ENCODE peak calls at places on chromosome 13, in six cellular contexts. W is effector memory CD4-positive, alpha-beta T cell; C is adipocyte; E is ovary; J is cardiac muscle cell; P is uterus. X is an unnamed sample.

GRCh38 chr13:78404961-78405360 is 198.4 kb downstream of the POU4F1 start:
- DNase-seq in W (no peak), C (no peak), E (no peak), J (no peak), P (no peak), X (no peak)

GRCh38 chr13:60654405-60654804 is 257.4 kb downstream of the TDRD3 start:
- DNase-seq in W (no peak), C (peak; percentile 35), E (no peak), J (peak; percentile 62), P (no peak), X (no peak)

GRCh38 chr13:34076943-34077703 is 259.2 kb downstream of the RFC3 start:
- DNase-seq in W (no peak), C (peak; percentile 74), E (no peak), J (peak; percentile 10), P (no peak), X (no peak)

GRCh38 chr13:52767949-52768516 is 28.4 kb upstream of the CNMD start:
- DNase-seq in W (no peak), C (no peak), E (no peak), J (no peak), P (no peak), X (no peak)

GRCh38 chr13:99422556-99423220 is 78.6 kb upstream of the TM9SF2 start:
- DNase-seq in W (no peak), C (no peak), E (no peak), J (no peak), P (no peak), X (no peak)

GRCh38 chr13:39451860-39452301 is 151.1 kb downstream of the LHFPL6 start:
- DNase-seq in W (no peak), C (peak; percentile 31), E (peak; percentile 37), J (peak; percentile 27), P (peak; percentile 24), X (no peak)

GRCh38 chr13:25067054-25067453 is 28.9 kb upstream of the PABPC3 start:
- DNase-seq in W (no peak), C (no peak), E (no peak), J (no peak), P (no peak), X (no peak)

GRCh38 chr13:44879452-44880058 is 109.7 kb downstream of the NUFIP1 start:
- DNase-seq in W (no peak), C (peak; percentile 56), E (no peak), J (no peak), P (no peak), X (no peak)

GRCh38 chr13:48235100-48235813 is 2.3 kb downstream of the ITM2B start:
- DNase-seq in W (no peak), C (peak; percentile 69), E (no peak), J (peak; percentile 52), P (no peak), X (no peak)

GRCh38 chr13:99992376-99992775 is 10.8 kb downstream of the ZIC2 start:
- DNase-seq in W (no peak), C (no peak), E (no peak), J (no peak), P (no peak), X (no peak)

GRCh38 chr13:28423010-28423409 is 71.9 kb downstream of the FLT1 start:
- DNase-seq in W (no peak), C (no peak), E (no peak), J (no peak), P (no peak), X (no peak)

GRCh38 chr13:77113496-77113895 is 86.5 kb upstream of the FBXL3 start:
- DNase-seq in W (no peak), C (peak; percentile 32), E (no peak), J (no peak), P (no peak), X (no peak)

GRCh38 chr13:45048890-45049407 is 59.6 kb downstream of the GPALPP1 start:
- DNase-seq in W (no peak), C (no peak), E (no peak), J (no peak), P (no peak), X (no peak)

GRCh38 chr13:95180513-95181245 is 120.6 kb downstream of the ABCC4 start:
- DNase-seq in W (no peak), C (peak; percentile 14), E (no peak), J (peak; percentile 49), P (no peak), X (no peak)
- H3K9me3 ChIP-seq in W (no peaks in the 10 kb centered on the region), C (no peaks in the 10 kb centered on the region), E (no peaks in the 10 kb centered on the region), J (no peaks in the 10 kb centered on the region), P (no peaks in the 10 kb centered on the region), X (no peaks in the 10 kb centered on the region)

GRCh38 chr13:19062801-19063200 is 118.8 kb downstream of the TUBA3C start:
- DNase-seq in W (no peak), C (no peak), E (no peak), J (no peak), P (no peak), X (no peak)
- H3K9me3 ChIP-seq in W (no peaks in the 10 kb centered on the region), C (peaks cover 8% of the 10 kb centered on the region), E (no peaks in the 10 kb centered on the region), J (no peaks in the 10 kb centered on the region), P (no peaks in the 10 kb centered on the region), X (no peaks in the 10 kb centered on the region)

DNA sequence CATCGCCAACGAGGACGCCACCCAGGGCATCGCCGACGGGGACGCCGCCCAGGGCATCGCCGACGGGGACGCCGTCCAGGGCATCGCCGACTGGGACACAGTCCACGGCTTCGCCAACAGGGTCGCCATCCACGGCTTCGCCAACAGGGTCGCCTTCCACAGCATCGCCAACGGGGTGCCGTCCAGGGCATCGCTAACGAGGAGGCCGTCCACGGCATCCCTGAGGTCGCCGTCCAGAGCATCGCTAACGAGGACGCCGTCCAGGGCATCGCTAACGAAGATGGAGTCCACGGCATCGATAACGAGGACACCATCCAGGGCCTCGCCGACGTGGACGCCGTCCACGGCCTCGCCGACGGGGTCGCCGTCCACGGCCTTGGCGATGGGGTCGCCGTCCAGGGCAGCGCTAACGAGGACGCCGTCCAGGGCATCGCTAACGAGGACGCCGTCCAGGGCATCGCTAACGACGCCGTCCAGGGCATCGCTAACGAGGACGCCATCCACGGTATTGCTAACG is 947.8 kb downstream of the TUBA3C start:
- DNase-seq in W (no peak), C (no peak), E (no peak), J (no peak), P (no peak), X (no peak)
- H3K9me3 ChIP-seq in W (no peaks in the 10 kb centered on the region), C (no peaks in the 10 kb centered on the region), E (no peaks in the 10 kb centered on the region), J (no peaks in the 10 kb centered on the region), P (no peaks in the 10 kb centered on the region), X (no peaks in the 10 kb centered on the region)

GRCh38 chr13:90307136-90307535 is 1040.4 kb upstream of the MIR17HG start:
- DNase-seq in W (no peak), C (no peak), E (no peak), J (no peak), P (no peak), X (no peak)

GRCh38 chr13:90302113-90302512 is 1045.4 kb upstream of the MIR17HG start:
- DNase-seq in W (no peak), C (peak; percentile 46), E (no peak), J (no peak), P (no peak), X (no peak)

GRCh38 chr13:90308249-90308648 is 1039.2 kb upstream of the MIR17HG start:
- DNase-seq in W (no peak), C (no peak), E (no peak), J (no peak), P (no peak), X (no peak)

GRCh38 chr13:90300015-90300414 is 1047.5 kb upstream of the MIR17HG start:
- DNase-seq in W (no peak), C (no peak), E (no peak), J (no peak), P (no peak), X (no peak)

DNA sequence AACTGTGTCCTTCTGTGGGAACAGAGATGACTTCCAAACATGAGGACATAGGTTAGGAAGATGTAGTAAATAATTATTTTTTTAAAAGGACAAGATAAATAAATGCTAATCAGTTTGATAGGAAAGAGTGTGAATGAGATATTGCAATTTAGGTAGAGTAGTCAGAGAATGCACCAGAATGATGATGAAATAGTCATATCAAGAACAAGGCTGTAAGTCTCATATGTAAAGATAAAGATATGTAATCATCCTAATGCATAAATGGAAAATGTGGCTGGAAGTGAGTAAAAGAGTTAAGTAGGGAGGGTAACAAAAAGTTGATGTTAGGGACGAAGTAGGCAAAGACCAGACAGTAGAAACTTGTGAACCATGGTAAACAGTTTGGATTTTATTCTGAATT is 1041.7 kb upstream of the MIR17HG start:
- DNase-seq in W (no peak), C (no peak), E (no peak), J (no peak), P (no peak), X (no peak)
- H3K9me3 ChIP-seq in W (no peaks in the 10 kb centered on the region), C (no peaks in the 10 kb centered on the region), E (no peaks in the 10 kb centered on the region), J (no peaks in the 10 kb centered on the region), P (no peaks in the 10 kb centered on the region), X (no peaks in the 10 kb centered on the region)

DNA sequence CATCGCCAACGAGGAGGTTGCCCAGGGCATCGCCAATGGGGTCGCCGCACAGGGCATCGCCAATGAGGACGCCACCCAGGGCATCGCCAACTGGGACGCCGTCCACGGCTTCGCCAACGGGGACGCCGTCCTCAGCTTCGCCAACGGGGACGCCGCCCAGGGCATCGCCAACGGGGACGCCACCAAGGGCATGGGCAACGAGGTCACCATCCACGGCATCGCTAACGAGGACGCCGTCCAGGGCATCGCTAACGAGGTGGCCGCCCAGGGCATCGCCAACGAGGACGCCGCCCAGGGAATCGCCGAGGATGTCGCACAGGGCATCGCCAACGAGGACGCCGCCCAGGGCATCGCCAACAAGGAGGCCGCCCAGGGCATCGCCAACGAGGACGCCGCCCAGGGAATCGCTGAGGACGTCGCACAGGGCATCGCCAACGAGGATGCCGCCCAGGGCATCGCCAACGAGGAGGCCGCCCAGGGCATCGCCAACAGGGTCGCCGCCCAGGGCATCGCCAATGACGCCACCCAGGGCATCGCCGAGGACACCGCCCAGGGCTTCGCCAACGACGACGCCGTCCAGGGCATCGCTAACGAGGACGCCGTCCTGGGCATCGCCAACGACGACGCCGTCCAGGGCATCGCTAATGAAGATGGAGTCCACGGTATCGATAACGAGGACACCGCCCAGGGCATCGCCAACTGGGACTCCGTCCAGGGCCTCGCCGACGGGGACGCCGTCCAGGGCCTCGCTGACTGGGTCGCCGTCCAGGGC is 945.7 kb downstream of the TUBA3C start:
- DNase-seq in W (no peak), C (no peak), E (no peak), J (no peak), P (no peak), X (no peak)
- H3K9me3 ChIP-seq in W (no peaks in the 10 kb centered on the region), C (no peaks in the 10 kb centered on the region), E (no peaks in the 10 kb centered on the region), J (no peaks in the 10 kb centered on the region), P (no peaks in the 10 kb centered on the region), X (no peaks in the 10 kb centered on the region)

DNA sequence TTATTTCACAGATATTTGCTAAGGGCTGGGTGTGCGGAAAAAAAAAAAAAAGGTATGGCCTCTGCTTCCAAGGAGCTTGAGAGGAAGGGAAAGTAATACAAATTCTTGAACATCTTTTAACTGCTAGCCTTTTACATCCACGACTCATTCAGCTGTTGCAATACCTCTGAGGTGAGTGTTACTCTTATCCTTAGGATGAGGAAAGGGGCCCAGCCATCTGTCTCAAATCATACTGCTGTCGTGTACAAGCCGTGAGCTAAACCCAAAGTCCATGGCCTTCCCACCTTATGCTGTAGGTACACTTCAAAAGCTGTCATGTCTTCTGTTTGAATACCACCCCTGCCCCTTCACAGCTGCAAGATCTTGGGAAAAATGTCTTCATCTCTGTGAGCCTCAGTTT is 146.8 kb downstream of the KCNRG start:
- DNase-seq in W (no peak), C (no peak), E (no peak), J (no peak), P (no peak), X (no peak)
- H3K9me3 ChIP-seq in W (no peaks in the 10 kb centered on the region), C (no peaks in the 10 kb centered on the region), E (no peaks in the 10 kb centered on the region), J (no peaks in the 10 kb centered on the region), P (no peaks in the 10 kb centered on the region), X (no peaks in the 10 kb centered on the region)